ENCODE peak calls at places on chromosomes 4 and X, in nine cellular contexts. C is cardiac fibroblast; R is H9; U is A172; T is glutamatergic neuron; Q is fibroblast of lung; X is activated CD8-positive, alpha-beta T cell treated with anti-CD3 and anti-CD28 coated beads for 36 hours; M is HFFc6; K is brain microvascular endothelial cell. V is an unnamed sample.
A peak's percentile ranks its signal among the peaks of the same experiment; 100 is the strongest.

GRCh38 chr4:16205298-16206164 is 20.7 kb downstream of the TAPT1 start:
- DNase-seq in C (peak; percentile 47), R (no peak), U (no peak), M (peak; percentile 32), K (no peak), X (no peak), Q (no peak), T (no peak), V (no peak)

GRCh38 chr4:102868153-102868781 is 525 bp upstream of the CISD2 start:
- DNase-seq in R (no peak), X (peak; percentile 28), K (no peak), M (no peak), C (no peak), Q (no peak), T (peak; percentile 17), U (no peak), V (no peak)

GRCh38 chrX:47645530-47645929 is 4.8 kb downstream of the ELK1 start:
- DNase-seq in U (no peak), M (no peak), C (peak; percentile 16), K (no peak), T (no peak), X (no peak), Q (no peak), R (no peak), V (no peak)

GRCh38 chr4:78217557-78217956 is 160.4 kb downstream of the FRAS1 start:
- DNase-seq in R (no peak), Q (no peak), M (no peak), U (no peak), K (no peak), T (no peak), C (no peak), X (no peak), V (no peak)

GRCh38 chr4:27638163-27638915 is 777.7 kb downstream of the STIM2 start:
- DNase-seq in C (no peak), U (no peak), M (no peak), R (no peak), X (no peak), Q (peak; percentile 5), K (no peak), T (no peak), V (no peak)

GRCh38 chr4:184330008-184330400 is 112.3 kb upstream of the ENPP6 start:
- DNase-seq in K (peak; percentile 25), Q (peak; percentile 36), R (no peak), C (peak; percentile 53), X (peak; percentile 71), U (no peak), M (no peak), T (no peak), V (no peak)

GRCh38 chr4:97987019-97987648 is 156.1 kb downstream of the STPG2 start:
- DNase-seq in Q (peak; percentile 31), K (no peak), C (peak; percentile 57), X (no peak), R (no peak), M (peak; percentile 8), U (peak; percentile 25), T (no peak), V (no peak)

GRCh38 chr4:147518846-147519767 is 38.2 kb downstream of the EDNRA start:
- DNase-seq in Q (peak; percentile 78), R (peak; percentile 62), M (peak; percentile 73), X (peak; percentile 74), K (peak; percentile 81), T (peak; percentile 65), C (peak; percentile 90), U (peak; percentile 65), V (no peak)

GRCh38 chrX:119121341-119121740 is 6.3 kb downstream of the KIAA1210 start:
- DNase-seq in Q (peak; percentile 7), X (no peak), U (no peak), M (peak; percentile 17), T (no peak), C (peak; percentile 46), R (no peak), K (peak; percentile 7), V (no peak)

GRCh38 chr4:7812921-7813320 is 126.7 kb downstream of the AFAP1 start:
- DNase-seq in C (no peak), Q (no peak), R (no peak), U (no peak), K (no peak), X (no peak), M (no peak), T (no peak), V (no peak)

GRCh38 chr4:107850438-107850837 is 25.7 kb downstream of the SGMS2 start:
- DNase-seq in K (no peak), M (no peak), X (no peak), Q (no peak), R (no peak), T (no peak), C (no peak), U (no peak), V (no peak)

GRCh38 chr4:158571736-158572135 is 50.1 kb downstream of the RXFP1 start:
- DNase-seq in U (no peak), R (peak; percentile 87), M (no peak), K (no peak), Q (no peak), X (no peak), C (no peak), T (no peak), V (no peak)

GRCh38 chr4:83905952-83906351 is 370.0 kb downstream of the GPAT3 start:
- DNase-seq in Q (no peak), X (no peak), C (no peak), M (no peak), U (no peak), K (no peak), R (peak; percentile 61), T (peak; percentile 24), V (no peak)

GRCh38 chrX:144637731-144638130 is 609.6 kb upstream of the SPANXN1 start:
- DNase-seq in C (peak; percentile 12), M (no peak), X (no peak), K (peak; percentile 1), T (no peak), R (no peak), Q (no peak), U (peak; percentile 97), V (no peak)

GRCh38 chr4:108590776-108591175 is 29.6 kb upstream of the RPL34 start:
- DNase-seq in K (no peak), X (no peak), M (no peak), R (no peak), U (no peak), T (no peak), Q (no peak), C (peak; percentile 43), V (no peak)

GRCh38 chr4:46586566-46586965 is 196.6 kb upstream of the GABRA2 start:
- DNase-seq in Q (no peak), T (no peak), M (no peak), U (no peak), X (no peak), K (no peak), C (no peak), R (peak; percentile 29), V (no peak)

GRCh38 chr4:25857851-25858400 is 4.9 kb downstream of the SEL1L3 start:
- DNase-seq in K (no peak), C (no peak), U (no peak), M (no peak), R (no peak), X (no peak), T (no peak), Q (no peak), V (no peak)

GRCh38 chr4:24054910-24055309 is 165.1 kb upstream of the PPARGC1A start:
- DNase-seq in R (no peak), T (no peak), Q (no peak), C (no peak), M (no peak), U (no peak), X (no peak), K (no peak), V (no peak)

GRCh38 chr4:67713531-67714247 is 12.7 kb upstream of the UBA6 start:
- DNase-seq in X (no peak), R (no peak), Q (peak; percentile 56), M (peak; percentile 53), K (peak; percentile 64), T (no peak), C (peak; percentile 71), U (peak; percentile 52), V (no peak)

GRCh38 chrX:148658115-148658725 is 157.8 kb downstream of the AFF2 start:
- DNase-seq in K (no peak), C (peak; percentile 3), R (no peak), M (no peak), T (no peak), Q (peak; percentile 11), X (no peak), U (no peak), V (no peak)

GRCh38 chr4:3451956-3452355 is 10.2 kb downstream of the HGFAC start:
- DNase-seq in T (no peak), R (no peak), C (peak; percentile 51), X (no peak), U (no peak), Q (peak; percentile 70), K (peak; percentile 6), M (peak; percentile 60), V (no peak)

GRCh38 chrX:8636442-8636841 is 95.5 kb downstream of the ANOS1 start:
- DNase-seq in X (no peak), M (no peak), C (no peak), U (no peak), K (no peak), R (no peak), Q (no peak), T (no peak), V (no peak)

GRCh38 chrX:9928083-9928482 is 39.1 kb upstream of the CLDN34 start:
- DNase-seq in C (no peak), X (no peak), T (peak; percentile 58), Q (no peak), K (no peak), M (no peak), R (peak; percentile 85), U (no peak), V (no peak)

GRCh38 chr4:52408037-52408436 is 251.1 kb downstream of the USP46 start:
- DNase-seq in T (no peak), C (no peak), U (no peak), R (no peak), X (no peak), K (no peak), Q (no peak), M (no peak), V (no peak)

GRCh38 chrX:42093756-42094155 is 170.4 kb upstream of the CASK start:
- DNase-seq in Q (peak; percentile 20), U (peak; percentile 11), M (no peak), R (no peak), C (peak; percentile 48), K (peak; percentile 45), T (no peak), X (peak; percentile 38), V (no peak)